ENCODE peak calls at places on chromosomes 1 and 21, in six cellular contexts. U is stomach, J is Panc1, G is esophagus muscularis mucosa, P is endothelial cell of umbilical vein, X is transverse colon. V is an unnamed sample. For H3K4me1, the result is how much of the 10 kb centered on the place peaks cover.

GRCh38 chr1:52834798-52835197 is 7.8 kb upstream of the ZYG11A start:
- DNase-seq in X (no peak), P (no peak), U (no peak), J (no peak), G (no peak), V (no peak)

GRCh38 chr1:12604114-12604874 is 13.7 kb downstream of the DHRS3 start:
- DNase-seq in G (no peak), U (peak), P (peak), X (peak), J (peak), V (no peak)

GRCh38 chr1:104265163-104265562 is 515.5 kb downstream of the AMY1C start:
- DNase-seq in U (no peak), X (no peak), G (no peak), P (no peak), J (no peak), V (no peak)

GRCh38 chr21:36882776-36883175 is 83.7 kb downstream of the HLCS start:
- DNase-seq in U (no peak), X (no peak), P (no peak), G (peak), J (no peak), V (no peak)

GRCh38 chr1:207745839-207746767 is 5.8 kb upstream of the CD46 start:
- DNase-seq in P (no peak), J (no peak), G (no peak), U (no peak), X (no peak), V (no peak)

GRCh38 chr1:165914136-165914798 is 86.9 kb downstream of the UCK2 start:
- DNase-seq in J (peak), P (peak), U (peak), G (no peak), X (peak), V (no peak)

GRCh38 chr1:11062965-11063401 is 3.2 kb upstream of the SRM start:
- DNase-seq in J (no peak), G (no peak), U (no peak), P (no peak), X (no peak), V (no peak)

GRCh38 chr21:32824950-32825349 is 53.4 kb upstream of the PAXBP1 start:
- DNase-seq in U (no peak), J (no peak), X (no peak), P (no peak), G (no peak), V (no peak)

GRCh38 chr1:29465755-29466154 is 229.4 kb downstream of the PTPRU start:
- DNase-seq in P (peak), X (no peak), J (no peak), U (no peak), G (no peak), V (no peak)

GRCh38 chr1:194062962-194063361 is 876.5 kb upstream of the B3GALT2 start:
- DNase-seq in G (no peak), J (no peak), P (peak), X (no peak), U (no peak), V (no peak)

GRCh38 chr1:182809414-182809957 is 19.9 kb downstream of the NPL start:
- DNase-seq in J (no peak), X (no peak), G (no peak), P (no peak), U (no peak), V (no peak)

GRCh38 chr1:207396360-207396759 is 57.8 kb upstream of the CR2 start:
- DNase-seq in U (no peak), P (no peak), J (no peak), X (no peak), G (no peak), V (no peak)

GRCh38 chr1:31441073-31441472 is 28.1 kb downstream of the SERINC2 start:
- DNase-seq in G (no peak), X (no peak), U (no peak), P (no peak), J (no peak), V (no peak)

DNA sequence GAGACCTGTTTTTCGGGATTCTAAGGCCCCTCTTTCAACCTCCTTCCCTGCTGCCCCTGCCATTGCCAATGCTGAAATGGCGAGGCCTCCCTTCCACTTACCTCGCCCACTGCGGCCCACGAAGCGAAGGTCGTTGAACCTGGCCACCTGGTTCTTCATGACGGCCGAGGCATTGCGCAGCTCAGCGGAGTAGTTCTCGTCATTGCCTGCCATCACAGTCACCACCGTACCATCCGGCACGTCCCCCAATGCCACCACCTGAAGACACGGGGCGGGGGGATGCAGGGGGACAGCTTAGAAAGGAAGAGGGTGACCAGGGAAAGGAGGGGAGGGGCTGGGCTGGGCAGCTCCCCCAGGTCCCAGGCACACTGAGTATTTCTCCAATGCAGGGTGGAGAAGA is 2.6 kb downstream of the RUNX3 start:
- DNase-seq in U (no peak), J (no peak), X (no peak), P (no peak), G (no peak), V (no peak)
- TF ChIP-seq POLR2AphosphoS5 in U (no peak), J (no peak), X (no peak), P (no peak), G (no peak), V (no peak)

DNA sequence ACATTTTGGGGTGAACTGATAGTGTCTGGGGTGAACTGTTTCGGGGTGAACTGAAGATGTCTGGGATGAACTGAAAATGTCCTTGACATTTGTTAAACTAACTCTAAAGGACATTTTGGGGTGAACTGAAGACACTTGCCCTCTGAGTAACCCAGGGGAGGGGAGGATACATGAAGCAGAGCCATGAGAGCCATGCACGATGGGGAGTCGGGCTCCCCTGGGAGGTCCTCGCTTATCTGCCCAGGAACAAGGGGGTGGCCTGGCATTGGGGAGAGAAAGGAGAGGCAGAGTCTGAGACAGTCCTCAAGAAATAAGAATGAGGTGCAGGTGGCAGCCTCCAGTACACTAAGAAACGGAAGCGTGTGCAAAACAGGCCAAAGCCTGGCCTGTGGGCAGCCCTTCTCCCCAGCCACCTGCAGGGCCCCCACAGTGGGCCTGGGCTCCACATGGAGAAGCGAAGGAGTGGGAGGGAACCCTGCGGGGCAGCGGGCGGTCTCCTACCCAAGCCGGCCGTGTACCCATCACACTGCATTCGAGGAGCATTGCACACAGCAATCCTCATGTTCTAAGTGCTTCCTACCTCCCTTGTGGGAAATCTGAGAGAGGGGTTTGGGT is 24.2 kb downstream of the RSPH1 start:
- DNase-seq in J (no peak), X (peak), U (no peak), P (no peak), G (no peak), V (no peak)
- H3K4me1 ChIP-seq in J (under half), X (under half), U (under half), P (under half), G (under half), V (under half)

DNA sequence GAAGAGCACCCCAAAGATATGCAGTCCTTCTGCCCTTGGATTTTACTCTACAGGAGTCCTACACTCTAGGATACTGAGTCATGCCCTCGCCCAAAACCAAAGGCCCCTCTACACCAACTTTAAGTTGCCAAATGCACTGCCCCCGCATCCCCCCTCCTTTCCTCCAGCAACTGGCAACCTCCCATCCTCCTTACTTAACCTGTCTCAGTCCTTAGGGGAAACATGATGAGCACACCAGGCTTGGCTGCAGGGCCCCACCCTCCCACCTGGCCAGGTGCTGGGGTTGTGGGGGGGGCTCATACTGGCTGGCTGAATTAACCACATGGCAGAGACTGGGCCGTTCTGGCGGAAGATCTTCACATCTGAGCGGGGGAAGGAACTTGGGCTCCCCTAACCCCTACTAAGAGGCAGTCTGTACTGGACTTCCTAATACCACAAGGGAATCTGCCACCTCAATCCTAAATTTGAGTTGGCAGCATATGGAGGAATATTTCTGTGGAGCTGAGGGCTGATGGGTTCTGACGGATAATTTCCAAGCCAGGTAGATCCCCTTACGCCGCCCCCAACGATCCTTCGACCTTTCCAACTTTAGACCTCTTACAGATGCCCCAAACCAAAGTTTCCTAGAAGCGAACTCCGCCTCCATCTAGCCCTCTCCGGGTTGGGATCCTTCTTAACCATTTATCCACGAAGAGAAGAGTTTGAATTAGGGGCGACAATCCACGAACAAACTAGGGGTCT is 1.1 kb downstream of the HDGF start:
- DNase-seq in P (peak), G (no peak), X (peak), U (peak), J (no peak), V (peak)
- H3K27ac ChIP-seq in P (peak), G (peak), X (peak), U (peak), J (peak), V (peak)

DNA sequence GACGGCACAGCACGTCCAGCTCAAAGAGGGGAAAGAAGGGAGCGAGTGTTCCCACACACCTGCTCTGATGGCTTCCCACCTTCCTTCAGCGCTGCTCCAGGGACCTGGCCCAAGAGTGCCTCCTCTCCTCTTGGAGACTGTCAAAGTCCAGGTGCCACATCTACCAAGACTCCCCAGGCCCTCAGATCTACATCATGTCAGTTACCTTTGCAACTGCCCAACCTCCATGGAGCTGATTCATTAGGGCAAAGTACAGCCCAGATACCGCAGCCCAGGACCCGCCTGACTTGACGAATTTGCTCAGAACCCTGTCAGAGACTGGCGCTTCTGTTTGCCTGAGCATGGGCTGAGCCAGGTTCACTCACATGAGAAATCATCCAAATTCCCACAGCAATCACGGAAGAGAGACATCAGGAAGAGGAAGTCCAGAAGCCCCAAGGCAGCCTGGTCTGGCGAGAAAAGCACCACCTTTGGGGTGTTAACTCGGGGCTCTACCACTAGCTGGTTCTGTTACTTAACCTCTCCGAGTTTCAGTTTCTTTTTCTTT is at the start of gene SEC16B:
- DNase-seq in J (no peak), X (peak), P (no peak), G (no peak), U (peak), V (no peak)
- TF ChIP-seq POLR2AphosphoS5 in J (no peak), X (peak), P (no peak), G (no peak), U (peak), V (no peak)

GRCh38 chr1:13766906-13767564 is 67.0 kb downstream of the PRDM2 start:
- DNase-seq in J (no peak), P (no peak), U (no peak), X (no peak), G (no peak), V (no peak)
- H3K4me1 ChIP-seq in J (under half), P (under half), U (under half), X (under half), G (under half), V (half or more)

GRCh38 chr1:2633401-2633935 is 652 bp upstream of the MMEL1 start:
- DNase-seq in J (no peak), X (no peak), P (no peak), U (no peak), G (no peak), V (no peak)

GRCh38 chr1:2632051-2632430 is 775 bp downstream of the MMEL1 start:
- DNase-seq in P (no peak), G (no peak), J (no peak), U (no peak), X (no peak), V (no peak)

GRCh38 chr1:2632561-2633361 is at the start of gene MMEL1:
- DNase-seq in X (peak), U (no peak), J (no peak), P (no peak), G (no peak), V (no peak)

GRCh38 chr1:2635271-2636010 is 2.6 kb upstream of the MMEL1 start:
- DNase-seq in U (no peak), X (no peak), P (no peak), G (no peak), J (no peak), V (no peak)

DNA sequence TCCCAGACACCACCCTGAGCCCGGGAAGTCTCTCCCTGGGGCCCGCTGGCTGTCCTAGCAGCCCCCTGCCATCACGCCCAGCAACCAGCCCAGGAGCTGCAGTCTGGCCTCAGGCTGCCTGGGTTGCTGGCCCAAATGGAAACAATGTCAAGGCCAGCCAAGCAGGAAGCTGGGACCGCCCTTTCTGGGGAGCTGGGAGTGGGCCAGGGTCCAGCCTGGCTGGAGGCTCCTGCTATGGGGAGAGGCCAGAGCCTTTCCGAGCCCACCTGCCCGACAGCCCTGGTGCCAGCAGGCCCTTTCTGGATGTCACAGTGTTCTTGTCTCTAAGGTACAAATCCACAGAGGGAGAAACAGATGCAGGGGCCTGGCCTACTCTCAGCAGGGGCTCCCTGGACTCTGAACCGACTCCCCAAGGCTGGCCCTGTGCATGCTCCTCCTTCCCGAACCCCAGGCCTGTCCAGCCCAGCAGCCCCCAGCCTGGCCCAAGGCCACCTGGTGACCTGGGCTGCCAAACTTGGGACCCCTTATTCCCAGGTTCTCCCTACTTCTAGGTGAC is 1.2 kb upstream of the MMEL1 start:
- DNase-seq in X (no peak), U (no peak), P (no peak), G (no peak), J (no peak), V (no peak)
- H3K27ac ChIP-seq in X (no peak), U (no peak), P (no peak), G (no peak), J (no peak), V (no peak)

GRCh38 chr1:184608581-184608980 is 146.1 kb downstream of the EDEM3 start:
- DNase-seq in P (no peak), G (peak), X (no peak), J (no peak), U (no peak), V (no peak)

GRCh38 chr1:184605941-184606340 is 148.7 kb downstream of the EDEM3 start:
- DNase-seq in P (no peak), J (no peak), G (peak), U (no peak), X (no peak), V (no peak)

GRCh38 chr1:184608990-184609389 is 145.7 kb downstream of the EDEM3 start:
- DNase-seq in J (no peak), P (no peak), X (no peak), U (no peak), G (peak), V (no peak)

GRCh38 chr1:184604152-184604900 is 150.3 kb downstream of the EDEM3 start:
- DNase-seq in U (no peak), X (no peak), G (peak), J (no peak), P (no peak), V (no peak)

GRCh38 chr1:184606786-184607185 is 147.9 kb downstream of the EDEM3 start:
- DNase-seq in G (no peak), P (no peak), X (no peak), U (no peak), J (no peak), V (no peak)
- TF ChIP-seq POLR2AphosphoS5 in G (peak), P (no peak), X (peak), U (peak), J (no peak), V (peak)

V was measured in vagina.